ENCODE peak calls at places on chromosomes 16 and 17, in seven cellular contexts. One of them, this sample, is unnamed. For H3K36me3, the result is how much of the 10 kb centered on the place peaks cover.

GRCh38 chr16:78995441-78995840 is 605.1 kb downstream of the MAF start:
- DNase-seq in astrocyte: no peak
- DNase-seq in CD8-positive, alpha-beta T cell: no peak
- DNase-seq in naive thymus-derived CD4-positive, alpha-beta T cell: no peak
- DNase-seq in sigmoid colon: no peak
- DNase-seq in lower lobe of right lung: no peak
- DNase-seq in effector memory CD4-positive, alpha-beta T cell: no peak
- DNase-seq in this sample: no peak

GRCh38 chr16:29775742-29776408 is 2.2 kb upstream of the ZG16 start:
- DNase-seq in astrocyte: peak
- DNase-seq in CD8-positive, alpha-beta T cell: no peak
- DNase-seq in naive thymus-derived CD4-positive, alpha-beta T cell: no peak
- DNase-seq in sigmoid colon: no peak
- DNase-seq in lower lobe of right lung: no peak
- DNase-seq in effector memory CD4-positive, alpha-beta T cell: no peak
- DNase-seq in this sample: no peak

GRCh38 chr16:15891508-15891907 is 3.1 kb upstream of the CEP20 start:
- DNase-seq in astrocyte: no peak
- DNase-seq in CD8-positive, alpha-beta T cell: no peak
- DNase-seq in naive thymus-derived CD4-positive, alpha-beta T cell: no peak
- DNase-seq in sigmoid colon: no peak
- DNase-seq in lower lobe of right lung: no peak
- DNase-seq in effector memory CD4-positive, alpha-beta T cell: no peak
- DNase-seq in this sample: no peak

GRCh38 chr16:53901396-53901795 is 197.4 kb downstream of the FTO start:
- DNase-seq in astrocyte: no peak
- DNase-seq in CD8-positive, alpha-beta T cell: no peak
- DNase-seq in naive thymus-derived CD4-positive, alpha-beta T cell: no peak
- DNase-seq in sigmoid colon: no peak
- DNase-seq in lower lobe of right lung: no peak
- DNase-seq in effector memory CD4-positive, alpha-beta T cell: no peak
- DNase-seq in this sample: no peak

GRCh38 chr16:86984286-86984685 is 332.9 kb downstream of the C16orf95 start:
- DNase-seq in astrocyte: no peak
- DNase-seq in CD8-positive, alpha-beta T cell: no peak
- DNase-seq in naive thymus-derived CD4-positive, alpha-beta T cell: no peak
- DNase-seq in sigmoid colon: peak
- DNase-seq in lower lobe of right lung: no peak
- DNase-seq in effector memory CD4-positive, alpha-beta T cell: no peak
- DNase-seq in this sample: no peak

GRCh38 chr16:87086575-87086974 is 230.6 kb downstream of the C16orf95 start:
- DNase-seq in astrocyte: peak
- DNase-seq in CD8-positive, alpha-beta T cell: no peak
- DNase-seq in naive thymus-derived CD4-positive, alpha-beta T cell: no peak
- DNase-seq in sigmoid colon: no peak
- DNase-seq in lower lobe of right lung: no peak
- DNase-seq in effector memory CD4-positive, alpha-beta T cell: no peak
- DNase-seq in this sample: no peak

GRCh38 chr16:64809876-64810629 is 311.8 kb downstream of the CDH11 start:
- DNase-seq in astrocyte: no peak
- DNase-seq in CD8-positive, alpha-beta T cell: no peak
- DNase-seq in naive thymus-derived CD4-positive, alpha-beta T cell: no peak
- DNase-seq in sigmoid colon: no peak
- DNase-seq in lower lobe of right lung: no peak
- DNase-seq in effector memory CD4-positive, alpha-beta T cell: no peak
- DNase-seq in this sample: no peak

GRCh38 chr17:8005951-8006730 is 3.7 kb downstream of the GUCY2D start:
- DNase-seq in astrocyte: no peak
- DNase-seq in CD8-positive, alpha-beta T cell: no peak
- DNase-seq in naive thymus-derived CD4-positive, alpha-beta T cell: no peak
- DNase-seq in sigmoid colon: peak
- DNase-seq in lower lobe of right lung: no peak
- DNase-seq in effector memory CD4-positive, alpha-beta T cell: no peak
- DNase-seq in this sample: no peak

GRCh38 chr17:55674107-55674506 is 48.6 kb downstream of the TMEM100 start:
- DNase-seq in astrocyte: no peak
- DNase-seq in CD8-positive, alpha-beta T cell: no peak
- DNase-seq in naive thymus-derived CD4-positive, alpha-beta T cell: no peak
- DNase-seq in sigmoid colon: no peak
- DNase-seq in lower lobe of right lung: no peak
- DNase-seq in effector memory CD4-positive, alpha-beta T cell: no peak
- DNase-seq in this sample: peak

GRCh38 chr16:2490190-2491105 is 15.5 kb downstream of the TBC1D24 start:
- DNase-seq in astrocyte: no peak
- DNase-seq in CD8-positive, alpha-beta T cell: no peak
- DNase-seq in naive thymus-derived CD4-positive, alpha-beta T cell: no peak
- DNase-seq in sigmoid colon: no peak
- DNase-seq in lower lobe of right lung: no peak
- DNase-seq in effector memory CD4-positive, alpha-beta T cell: no peak
- DNase-seq in this sample: no peak

GRCh38 chr17:75262112-75262606 is 480 bp downstream of the MRPS7 start:
- DNase-seq in astrocyte: no peak
- DNase-seq in CD8-positive, alpha-beta T cell: no peak
- DNase-seq in naive thymus-derived CD4-positive, alpha-beta T cell: no peak
- DNase-seq in sigmoid colon: no peak
- DNase-seq in lower lobe of right lung: no peak
- DNase-seq in effector memory CD4-positive, alpha-beta T cell: no peak
- DNase-seq in this sample: peak

GRCh38 chr17:19867654-19868395 is at the start of gene ULK2:
- DNase-seq in astrocyte: peak
- DNase-seq in CD8-positive, alpha-beta T cell: peak
- DNase-seq in naive thymus-derived CD4-positive, alpha-beta T cell: peak
- DNase-seq in sigmoid colon: peak
- DNase-seq in lower lobe of right lung: peak
- DNase-seq in effector memory CD4-positive, alpha-beta T cell: no peak
- DNase-seq in this sample: peak

GRCh38 chr17:43092891-43093290 is 32.3 kb downstream of the BRCA1 start:
- DNase-seq in astrocyte: peak
- DNase-seq in CD8-positive, alpha-beta T cell: no peak
- DNase-seq in naive thymus-derived CD4-positive, alpha-beta T cell: no peak
- DNase-seq in sigmoid colon: no peak
- DNase-seq in lower lobe of right lung: no peak
- DNase-seq in effector memory CD4-positive, alpha-beta T cell: no peak
- DNase-seq in this sample: peak

GRCh38 chr16:49280861-49281331 is 742 bp downstream of the CBLN1 start:
- DNase-seq in astrocyte: no peak
- DNase-seq in CD8-positive, alpha-beta T cell: no peak
- DNase-seq in naive thymus-derived CD4-positive, alpha-beta T cell: no peak
- DNase-seq in sigmoid colon: no peak
- DNase-seq in lower lobe of right lung: no peak
- DNase-seq in effector memory CD4-positive, alpha-beta T cell: no peak
- DNase-seq in this sample: no peak

GRCh38 chr16:57354311-57354710 is 4.3 kb upstream of the CCL22 start:
- DNase-seq in astrocyte: no peak
- DNase-seq in CD8-positive, alpha-beta T cell: no peak
- DNase-seq in naive thymus-derived CD4-positive, alpha-beta T cell: no peak
- DNase-seq in sigmoid colon: no peak
- DNase-seq in lower lobe of right lung: no peak
- DNase-seq in effector memory CD4-positive, alpha-beta T cell: no peak
- DNase-seq in this sample: no peak

GRCh38 chr17:45334231-45334630 is 17.4 kb upstream of the MAP3K14 start:
- DNase-seq in astrocyte: no peak
- DNase-seq in CD8-positive, alpha-beta T cell: no peak
- DNase-seq in naive thymus-derived CD4-positive, alpha-beta T cell: no peak
- DNase-seq in sigmoid colon: peak
- DNase-seq in lower lobe of right lung: no peak
- DNase-seq in effector memory CD4-positive, alpha-beta T cell: no peak
- DNase-seq in this sample: no peak

GRCh38 chr17:21680366-21680765 is 12.0 kb upstream of the KCNJ18 start:
- DNase-seq in astrocyte: no peak
- DNase-seq in CD8-positive, alpha-beta T cell: no peak
- DNase-seq in naive thymus-derived CD4-positive, alpha-beta T cell: no peak
- DNase-seq in sigmoid colon: peak
- DNase-seq in lower lobe of right lung: no peak
- DNase-seq in effector memory CD4-positive, alpha-beta T cell: no peak
- DNase-seq in this sample: no peak

GRCh38 chr16:66486773-66487579 is 59.9 kb downstream of the BEAN1 start:
- DNase-seq in astrocyte: peak
- DNase-seq in CD8-positive, alpha-beta T cell: no peak
- DNase-seq in naive thymus-derived CD4-positive, alpha-beta T cell: no peak
- DNase-seq in sigmoid colon: peak
- DNase-seq in lower lobe of right lung: no peak
- DNase-seq in effector memory CD4-positive, alpha-beta T cell: no peak
- DNase-seq in this sample: peak

GRCh38 chr17:77829871-77830799 is 128.4 kb upstream of the TNRC6C start:
- DNase-seq in astrocyte: peak
- DNase-seq in CD8-positive, alpha-beta T cell: no peak
- DNase-seq in naive thymus-derived CD4-positive, alpha-beta T cell: no peak
- DNase-seq in sigmoid colon: peak
- DNase-seq in lower lobe of right lung: peak
- DNase-seq in effector memory CD4-positive, alpha-beta T cell: no peak
- DNase-seq in this sample: no peak

GRCh38 chr17:50986989-50987660 is 121.0 kb upstream of the TOB1 start:
- DNase-seq in astrocyte: peak
- DNase-seq in CD8-positive, alpha-beta T cell: no peak
- DNase-seq in naive thymus-derived CD4-positive, alpha-beta T cell: no peak
- DNase-seq in sigmoid colon: no peak
- DNase-seq in lower lobe of right lung: no peak
- DNase-seq in effector memory CD4-positive, alpha-beta T cell: no peak
- DNase-seq in this sample: no peak

GRCh38 chr17:42653179-42654124 is 5.6 kb upstream of the TUBG2 start:
- DNase-seq in astrocyte: peak
- DNase-seq in CD8-positive, alpha-beta T cell: no peak
- DNase-seq in naive thymus-derived CD4-positive, alpha-beta T cell: no peak
- DNase-seq in sigmoid colon: peak
- DNase-seq in lower lobe of right lung: no peak
- DNase-seq in effector memory CD4-positive, alpha-beta T cell: no peak
- DNase-seq in this sample: no peak

GRCh38 chr17:7613769-7614421 is 802 bp downstream of the FXR2 start:
- DNase-seq in astrocyte: peak
- DNase-seq in CD8-positive, alpha-beta T cell: no peak
- DNase-seq in naive thymus-derived CD4-positive, alpha-beta T cell: no peak
- DNase-seq in sigmoid colon: peak
- DNase-seq in lower lobe of right lung: peak
- DNase-seq in effector memory CD4-positive, alpha-beta T cell: no peak
- DNase-seq in this sample: no peak

GRCh38 chr17:46766493-46767491 is 51.7 kb downstream of the WNT3 start:
- DNase-seq in astrocyte: no peak
- DNase-seq in CD8-positive, alpha-beta T cell: no peak
- DNase-seq in naive thymus-derived CD4-positive, alpha-beta T cell: no peak
- DNase-seq in sigmoid colon: no peak
- DNase-seq in lower lobe of right lung: no peak
- DNase-seq in effector memory CD4-positive, alpha-beta T cell: no peak
- DNase-seq in this sample: no peak

GRCh38 chr17:74825003-74825627 is 34.6 kb downstream of the GRIN2C start:
- DNase-seq in astrocyte: no peak
- DNase-seq in CD8-positive, alpha-beta T cell: no peak
- DNase-seq in naive thymus-derived CD4-positive, alpha-beta T cell: no peak
- DNase-seq in sigmoid colon: no peak
- DNase-seq in lower lobe of right lung: no peak
- DNase-seq in effector memory CD4-positive, alpha-beta T cell: no peak
- DNase-seq in this sample: no peak

GRCh38 chr17:61422116-61422799 is 22.6 kb downstream of the TBX2 start:
- DNase-seq in astrocyte: no peak
- DNase-seq in CD8-positive, alpha-beta T cell: no peak
- DNase-seq in naive thymus-derived CD4-positive, alpha-beta T cell: no peak
- DNase-seq in sigmoid colon: no peak
- DNase-seq in lower lobe of right lung: no peak
- DNase-seq in effector memory CD4-positive, alpha-beta T cell: no peak
- DNase-seq in this sample: no peak

GRCh38 chr16:2333772-2334379 is 6.7 kb downstream of the ABCA3 start:
- DNase-seq in astrocyte: no peak
- DNase-seq in CD8-positive, alpha-beta T cell: no peak
- DNase-seq in naive thymus-derived CD4-positive, alpha-beta T cell: no peak
- DNase-seq in sigmoid colon: no peak
- DNase-seq in lower lobe of right lung: no peak
- DNase-seq in effector memory CD4-positive, alpha-beta T cell: no peak
- DNase-seq in this sample: no peak

GRCh38 chr16:22948058-22948602 is 134.2 kb downstream of the HS3ST2 start:
- DNase-seq in astrocyte: no peak
- DNase-seq in CD8-positive, alpha-beta T cell: no peak
- DNase-seq in naive thymus-derived CD4-positive, alpha-beta T cell: no peak
- DNase-seq in sigmoid colon: no peak
- DNase-seq in lower lobe of right lung: no peak
- DNase-seq in effector memory CD4-positive, alpha-beta T cell: no peak
- DNase-seq in this sample: peak

DNA sequence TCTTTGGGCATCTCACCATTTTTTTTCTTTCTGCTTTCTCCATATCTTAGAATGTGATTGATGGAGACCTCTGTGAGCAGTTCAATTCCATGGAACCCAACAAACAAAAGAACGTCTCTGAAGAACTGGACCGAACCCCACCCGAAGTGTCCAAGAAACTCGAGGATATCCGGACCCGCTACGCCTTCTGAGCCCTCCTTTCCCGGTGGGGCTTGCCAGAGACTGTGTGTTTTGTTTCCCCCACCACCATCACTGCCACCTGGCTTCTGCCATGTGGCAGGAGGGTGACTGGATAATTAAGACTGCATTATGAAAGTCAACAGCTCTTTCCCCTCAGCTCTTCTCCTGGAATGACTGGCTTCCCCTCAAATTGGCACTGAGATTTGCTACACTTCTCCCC is 48.0 kb downstream of the SF3B3 start:
- DNase-seq in astrocyte: no peak
- DNase-seq in CD8-positive, alpha-beta T cell: no peak
- DNase-seq in naive thymus-derived CD4-positive, alpha-beta T cell: no peak
- DNase-seq in sigmoid colon: no peak
- DNase-seq in lower lobe of right lung: no peak
- DNase-seq in effector memory CD4-positive, alpha-beta T cell: no peak
- DNase-seq in this sample: no peak
- H3K36me3 ChIP-seq in astrocyte: half or more
- H3K36me3 ChIP-seq in CD8-positive, alpha-beta T cell: half or more
- H3K36me3 ChIP-seq in naive thymus-derived CD4-positive, alpha-beta T cell: under half
- H3K36me3 ChIP-seq in sigmoid colon: under half
- H3K36me3 ChIP-seq in lower lobe of right lung: half or more
- H3K36me3 ChIP-seq in effector memory CD4-positive, alpha-beta T cell: half or more
- H3K36me3 ChIP-seq in this sample: half or more

GRCh38 chr16:11245222-11245737 is 10.7 kb downstream of the SOCS1 start:
- DNase-seq in astrocyte: no peak
- DNase-seq in CD8-positive, alpha-beta T cell: no peak
- DNase-seq in naive thymus-derived CD4-positive, alpha-beta T cell: no peak
- DNase-seq in sigmoid colon: no peak
- DNase-seq in lower lobe of right lung: no peak
- DNase-seq in effector memory CD4-positive, alpha-beta T cell: no peak
- DNase-seq in this sample: no peak
- H3K36me3 ChIP-seq in astrocyte: under half
- H3K36me3 ChIP-seq in CD8-positive, alpha-beta T cell: under half
- H3K36me3 ChIP-seq in naive thymus-derived CD4-positive, alpha-beta T cell: under half
- H3K36me3 ChIP-seq in sigmoid colon: under half
- H3K36me3 ChIP-seq in lower lobe of right lung: under half
- H3K36me3 ChIP-seq in effector memory CD4-positive, alpha-beta T cell: under half
- H3K36me3 ChIP-seq in this sample: under half

DNA sequence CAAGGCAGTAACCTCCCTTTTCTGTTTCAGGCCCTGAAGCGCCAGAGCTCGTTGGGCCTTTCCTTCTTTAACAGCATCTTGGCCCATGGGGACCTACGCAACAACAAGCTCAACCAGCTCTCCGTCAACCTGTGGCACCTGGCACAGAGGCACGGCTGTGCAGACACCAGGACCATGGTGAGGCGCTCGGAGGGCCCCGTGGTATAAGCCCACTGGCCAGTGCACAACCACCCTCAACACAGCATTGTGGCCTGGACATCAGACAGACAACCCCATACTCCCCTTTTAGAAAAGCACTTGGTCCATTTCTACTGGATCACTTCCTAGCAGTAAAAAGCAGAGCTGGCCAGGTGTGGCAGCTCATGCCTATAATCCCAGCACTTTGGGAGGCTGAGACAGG is 18.6 kb downstream of the KNOP1 start:
- DNase-seq in astrocyte: no peak
- DNase-seq in CD8-positive, alpha-beta T cell: no peak
- DNase-seq in naive thymus-derived CD4-positive, alpha-beta T cell: no peak
- DNase-seq in sigmoid colon: no peak
- DNase-seq in lower lobe of right lung: no peak
- DNase-seq in effector memory CD4-positive, alpha-beta T cell: no peak
- DNase-seq in this sample: no peak
- H3K36me3 ChIP-seq in astrocyte: under half
- H3K36me3 ChIP-seq in CD8-positive, alpha-beta T cell: under half
- H3K36me3 ChIP-seq in naive thymus-derived CD4-positive, alpha-beta T cell: under half
- H3K36me3 ChIP-seq in sigmoid colon: under half
- H3K36me3 ChIP-seq in lower lobe of right lung: under half
- H3K36me3 ChIP-seq in effector memory CD4-positive, alpha-beta T cell: under half
- H3K36me3 ChIP-seq in this sample: under half

GRCh38 chr16:260326-260725 is 15.4 kb downstream of the RGS11 start:
- DNase-seq in astrocyte: no peak
- DNase-seq in CD8-positive, alpha-beta T cell: no peak
- DNase-seq in naive thymus-derived CD4-positive, alpha-beta T cell: no peak
- DNase-seq in sigmoid colon: no peak
- DNase-seq in lower lobe of right lung: no peak
- DNase-seq in effector memory CD4-positive, alpha-beta T cell: no peak
- DNase-seq in this sample: no peak
- H3K36me3 ChIP-seq in astrocyte: under half
- H3K36me3 ChIP-seq in CD8-positive, alpha-beta T cell: under half
- H3K36me3 ChIP-seq in naive thymus-derived CD4-positive, alpha-beta T cell: under half
- H3K36me3 ChIP-seq in sigmoid colon: under half
- H3K36me3 ChIP-seq in lower lobe of right lung: half or more
- H3K36me3 ChIP-seq in effector memory CD4-positive, alpha-beta T cell: under half
- H3K36me3 ChIP-seq in this sample: under half